ENCODE peak calls at places on chromosome 3, in four cellular contexts. F, I, Z and W are unnamed samples.

GRCh38 chr3:56904526-56905245 is 102.9 kb upstream of the ARHGEF3 start:
- DNase-seq in I (no peak), Z (no peak), F (no peak), W (no peak)

GRCh38 chr3:170044795-170045244 is 7.0 kb downstream of the GPR160 start:
- DNase-seq in F (no peak), I (no peak), Z (no peak), W (no peak)

GRCh38 chr3:156259896-156260788 is 139.8 kb downstream of the KCNAB1 start:
- DNase-seq in Z (no peak), I (no peak), F (no peak), W (no peak)

GRCh38 chr3:79820089-79820488 is 52.3 kb upstream of the ROBO1 start:
- DNase-seq in I (no peak), F (no peak), Z (no peak), W (no peak)

GRCh38 chr3:142272200-142272891 is 47.0 kb upstream of the GK5 start:
- DNase-seq in Z (peak; percentile 71), F (no peak), I (no peak), W (no peak)

GRCh38 chr3:59733041-59733809 is 683.4 kb upstream of the CFAP20DC start:
- DNase-seq in Z (no peak), I (no peak), F (no peak), W (no peak)

GRCh38 chr3:78957456-78957855 is 810.3 kb downstream of the ROBO1 start:
- DNase-seq in I (no peak), Z (no peak), F (no peak), W (no peak)

GRCh38 chr3:142796823-142797222 is 73.0 kb downstream of the TRPC1 start:
- DNase-seq in I (no peak), F (no peak), Z (no peak), W (no peak)

GRCh38 chr3:88230638-88231037 is 80.9 kb downstream of the C3orf38 start:
- DNase-seq in I (no peak), Z (no peak), F (no peak), W (no peak)

GRCh38 chr3:61875488-61875887 is 314.1 kb downstream of the PTPRG start:
- DNase-seq in F (no peak), Z (no peak), I (no peak), W (no peak)

GRCh38 chr3:126300761-126301481 is 56.3 kb downstream of the KLF15 start:
- DNase-seq in F (no peak), I (no peak), Z (no peak), W (no peak)

GRCh38 chr3:24351779-24352469 is 142.7 kb downstream of the THRB start:
- DNase-seq in I (no peak), Z (no peak), F (no peak), W (no peak)

GRCh38 chr3:57797701-57798487 is 41.8 kb downstream of the SLMAP start:
- DNase-seq in I (no peak), F (no peak), Z (no peak), W (no peak)

GRCh38 chr3:157453824-157454223 is 17.2 kb downstream of the PTX3 start:
- DNase-seq in Z (no peak), F (no peak), I (peak; percentile 21), W (no peak)

GRCh38 chr3:55897573-55898224 is 410.6 kb upstream of the WNT5A start:
- DNase-seq in Z (peak; percentile 21), F (no peak), I (peak; percentile 72), W (no peak)

GRCh38 chr3:63911395-63911900 is 735 bp downstream of the SCAANT1 start:
- DNase-seq in Z (no peak), F (no peak), I (no peak), W (peak; percentile 30)

GRCh38 chr3:63910873-63911272 is 1.3 kb downstream of the SCAANT1 start:
- DNase-seq in I (no peak), Z (peak; percentile 59), F (no peak), W (no peak)

GRCh38 chr3:63912768-63913588 is 795 bp upstream of the SCAANT1 start:
- DNase-seq in I (peak; percentile 47), F (peak; percentile 75), Z (peak; percentile 78), W (no peak)

GRCh38 chr3:63914312-63914711 is 2.1 kb upstream of the SCAANT1 start:
- DNase-seq in F (no peak), I (peak; percentile 38), Z (peak; percentile 30), W (no peak)

GRCh38 chr3:63911901-63912767 is at the start of gene SCAANT1:
- DNase-seq in Z (peak; percentile 90), I (peak; percentile 68), F (peak; percentile 93), W (peak; percentile 84)
- TF ChIP-seq CTCF in Z (peak; percentile 16), I (no peak), F (no peak), W (no peak)

DNA sequence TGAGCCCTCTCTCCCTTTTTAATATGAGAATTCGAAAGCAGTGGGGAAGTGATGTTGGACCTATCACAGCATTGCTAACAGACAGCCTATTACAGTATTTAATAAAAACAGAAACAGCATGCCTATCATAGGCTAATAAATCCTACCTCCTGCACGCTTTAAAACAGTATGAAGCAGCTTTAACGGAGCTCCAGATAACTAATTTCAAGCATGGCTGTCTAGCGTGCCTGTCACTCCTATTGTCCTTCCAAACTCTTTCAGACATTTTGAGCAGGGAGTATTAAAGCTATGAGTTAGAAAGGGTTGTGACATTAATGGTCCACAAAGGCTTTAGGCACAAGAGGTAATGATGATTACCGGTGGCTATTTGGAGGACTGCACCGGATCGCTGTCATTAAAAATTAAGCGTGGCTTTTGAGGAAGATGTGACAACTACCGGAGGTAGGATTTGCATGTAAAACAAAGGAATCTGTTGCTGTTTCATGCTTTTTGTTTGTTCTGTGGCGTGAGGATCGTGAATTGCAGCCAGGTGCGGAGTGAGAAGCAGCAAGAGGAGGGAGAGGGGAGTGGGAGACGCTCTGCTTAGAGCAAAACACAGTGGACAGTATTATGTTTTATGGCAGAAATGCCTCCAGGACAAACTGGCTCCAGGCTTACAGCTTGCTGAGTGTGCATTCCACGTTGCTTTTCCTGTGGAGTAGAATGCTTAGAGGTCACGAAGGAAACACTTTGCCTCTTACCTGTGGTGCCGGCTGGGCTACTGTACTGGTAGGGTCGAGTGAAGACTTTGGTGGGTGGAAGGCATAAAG is at the start of gene KCNMB2:
- DNase-seq in I (no peak), F (no peak), Z (no peak), W (no peak)
- H3K27ac ChIP-seq in I (no peak within 1 kb of the TSS), F (no peak within 1 kb of the TSS), Z (no peak within 1 kb of the TSS), W (peak within 1 kb of the TSS; percentile 57)

GRCh38 chr3:46846624-46847542 is 16.4 kb downstream of the MYL3 start:
- DNase-seq in Z (no peak), I (no peak), F (peak; percentile 42), W (peak; percentile 24)
- H3K4me3 ChIP-seq in Z (no peak overlapping the region), I (peak overlapping the region; percentile 68), F (peak overlapping the region; percentile 46), W (peak overlapping the region; percentile 81)

DNA sequence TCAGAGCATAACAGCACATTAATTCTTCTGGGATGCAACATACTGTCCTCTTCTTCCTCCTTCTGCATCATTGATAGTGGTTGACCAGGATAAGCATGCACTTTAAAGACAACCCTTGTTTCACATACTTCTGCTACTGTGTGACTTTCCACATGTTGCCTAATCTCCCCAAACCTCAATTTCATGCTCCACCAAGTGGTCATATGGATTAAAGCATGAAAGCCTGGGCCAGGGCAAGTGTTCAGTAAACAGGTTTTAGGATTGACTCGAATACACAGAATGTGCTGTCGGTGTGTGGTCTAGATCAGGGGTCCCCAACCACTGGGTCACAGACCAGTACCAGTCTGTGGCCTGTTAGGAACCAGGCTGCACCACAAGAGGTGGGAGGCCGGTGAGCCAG is 22.5 kb upstream of the BFSP2 start:
- DNase-seq in F (no peak), I (peak; percentile 50), Z (peak; percentile 69), W (no peak)
- TF ChIP-seq CTCF in F (no peak), I (peak; percentile 55), Z (peak; percentile 70), W (peak; percentile 54)

DNA sequence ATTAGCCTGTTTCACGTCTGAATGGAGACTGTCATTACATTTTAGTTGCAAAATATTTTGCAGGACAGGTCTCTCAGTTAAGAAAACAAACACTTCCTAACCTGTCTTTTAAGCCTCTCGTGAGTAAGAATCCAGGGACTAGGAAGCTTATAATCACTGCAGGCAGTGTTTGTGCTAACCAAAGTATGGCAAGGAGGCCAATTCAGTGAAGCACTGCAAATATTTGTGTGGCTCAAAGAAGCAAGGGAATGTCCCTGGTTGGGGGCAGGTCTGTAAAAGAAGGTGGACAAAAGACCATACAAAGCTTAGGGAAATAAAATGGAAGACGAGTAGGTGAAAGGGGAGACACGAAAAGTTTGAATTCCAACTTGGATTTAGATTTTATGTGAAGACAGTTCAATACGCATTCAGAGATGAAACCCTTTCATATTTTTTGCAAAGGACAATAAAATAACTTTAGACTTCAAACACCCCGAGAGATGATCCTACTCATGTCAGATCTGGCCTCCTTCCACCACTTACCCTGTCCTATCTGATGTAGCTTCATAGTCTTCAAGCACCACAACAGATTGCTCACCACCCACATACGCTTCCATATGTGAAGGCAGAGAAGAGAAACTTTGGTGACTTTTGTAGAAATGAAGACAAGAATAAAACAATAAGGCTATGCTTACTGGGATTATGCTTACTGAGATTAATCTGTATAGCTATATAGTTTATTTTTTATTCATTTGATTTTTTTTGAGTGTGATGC is 240.9 kb downstream of the TUSC7 start:
- DNase-seq in I (no peak), Z (no peak), F (no peak), W (peak; percentile 73)
- H3K27ac ChIP-seq in I (no peak overlapping the region), Z (no peak overlapping the region), F (no peak overlapping the region), W (peak overlapping the region; percentile 12)